ENCODE peak calls at places on chromosomes 3 and 15, in five cellular contexts. B is fibroblast of mammary gland, F is tibial artery, E is fibroblast of pulmonary artery, O is cardiac muscle cell. Z is an unnamed sample.

GRCh38 chr3:197345381-197345780 is 47.0 kb upstream of the DLG1 start:
- DNase-seq in O (no peak), B (no peak), F (no peak), E (no peak), Z (no peak)

GRCh38 chr3:42535981-42536784 is 33.7 kb downstream of the VIPR1 start:
- DNase-seq in F (peak), E (peak), O (peak), B (peak), Z (no peak)

GRCh38 chr3:23710555-23710954 is 95.2 kb upstream of the UBE2E1 start:
- DNase-seq in F (no peak), B (peak), O (no peak), E (peak), Z (no peak)

GRCh38 chr15:81859737-81860516 is 185.9 kb downstream of the MEX3B start:
- DNase-seq in E (no peak), B (no peak), F (no peak), O (no peak), Z (no peak)

GRCh38 chr15:99909914-99910313 is 176.7 kb upstream of the LYSMD4 start:
- DNase-seq in F (no peak), O (peak), B (no peak), E (no peak), Z (no peak)

GRCh38 chr15:64634020-64634419 is 141.4 kb downstream of the RBPMS2 start:
- DNase-seq in B (no peak), O (no peak), F (no peak), E (no peak), Z (no peak)

GRCh38 chr3:143207338-143207961 is 87.9 kb downstream of the CHST2 start:
- DNase-seq in O (no peak), E (peak), B (peak), F (no peak), Z (no peak)

GRCh38 chr3:197165890-197166289 is 132.5 kb downstream of the DLG1 start:
- DNase-seq in B (no peak), O (no peak), F (no peak), E (no peak), Z (no peak)

GRCh38 chr3:45227946-45228345 is 1.9 kb upstream of the TMEM158 start:
- DNase-seq in B (no peak), F (no peak), O (peak), E (no peak), Z (no peak)

GRCh38 chr3:182435860-182436259 is 357.4 kb upstream of the ATP11B start:
- DNase-seq in B (no peak), F (no peak), O (no peak), E (no peak), Z (no peak)

GRCh38 chr15:98649621-98649995 is 1.3 kb downstream of the IGF1R start:
- DNase-seq in O (peak), E (peak), B (no peak), F (no peak), Z (peak)
- TF ChIP-seq CTCF in O (peak), E (peak), B (no peak), F (peak), Z (no peak)

GRCh38 chr3:48896991-48897390 is 1.7 kb downstream of the SLC25A20 start:
- DNase-seq in F (no peak), O (no peak), B (no peak), E (no peak), Z (no peak)
- TF ChIP-seq CTCF in F (no peak), O (no peak), B (no peak), E (no peak), Z (no peak)

GRCh38 chr3:124345845-124346244 is 353.9 kb upstream of the ROPN1 start:
- DNase-seq in F (no peak), E (no peak), O (no peak), B (no peak), Z (no peak)

GRCh38 chr3:124352143-124352528 is 360.2 kb upstream of the ROPN1 start:
- DNase-seq in E (no peak), O (no peak), F (no peak), B (no peak), Z (no peak)

GRCh38 chr3:124351430-124352142 is 359.7 kb upstream of the ROPN1 start:
- DNase-seq in B (peak), F (no peak), O (peak), E (peak), Z (no peak)

GRCh38 chr3:124346487-124346886 is 354.6 kb upstream of the ROPN1 start:
- DNase-seq in O (no peak), B (no peak), F (no peak), E (no peak), Z (no peak)

GRCh38 chr3:124347418-124347817 is 355.5 kb upstream of the ROPN1 start:
- DNase-seq in O (no peak), E (no peak), B (no peak), F (no peak), Z (no peak)
- TF ChIP-seq CTCF in O (no peak), E (no peak), B (no peak), F (no peak), Z (no peak)

DNA sequence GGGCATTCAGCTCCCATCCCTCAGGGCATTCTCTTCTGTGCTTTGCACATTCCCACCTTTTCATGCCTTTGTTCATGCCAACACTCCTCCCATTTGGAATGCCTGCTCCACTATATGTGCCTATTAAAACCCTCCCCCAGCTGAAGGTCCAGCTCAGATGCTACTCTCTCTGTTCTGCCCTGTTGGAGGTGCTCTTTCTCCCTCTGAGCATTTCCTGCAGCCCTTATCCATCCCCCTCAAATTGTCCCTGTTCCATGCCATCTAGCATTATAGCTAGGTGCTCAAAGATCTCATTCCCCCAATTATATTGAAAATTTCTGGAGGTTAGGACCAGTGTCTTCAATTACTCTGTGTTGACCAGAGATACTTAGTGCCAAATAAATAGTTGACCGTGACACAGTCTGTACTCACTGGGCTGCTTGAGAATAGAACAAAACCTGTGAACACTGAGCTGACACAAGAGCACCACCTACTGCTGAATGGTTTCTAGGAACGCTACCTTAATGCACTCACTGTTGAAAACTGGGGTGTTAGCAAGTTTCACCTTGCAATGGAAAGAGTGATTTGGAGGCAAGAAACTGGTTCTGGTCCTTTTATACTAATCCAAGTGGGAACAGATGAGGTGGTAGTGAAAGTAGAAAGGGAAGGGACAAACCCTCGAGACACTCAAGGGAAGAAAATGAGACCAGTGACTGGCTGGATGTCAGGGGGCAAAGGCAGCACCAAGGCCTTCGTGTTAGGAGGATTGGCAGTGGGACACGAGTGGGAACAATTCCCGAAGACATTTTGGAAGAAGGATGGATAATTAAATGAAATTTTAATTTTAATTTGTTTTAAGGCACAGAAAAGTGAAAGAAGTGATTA is 289.8 kb upstream of the ROPN1 start:
- DNase-seq in F (no peak), E (peak), B (peak), O (peak), Z (no peak)
- TF ChIP-seq CTCF in F (peak), E (peak), B (peak), O (peak), Z (no peak)

GRCh38 chr3:37630441-37630840 is 231.2 kb upstream of the CTDSPL start:
- DNase-seq in E (no peak), O (no peak), F (no peak), B (no peak), Z (no peak)
- TF ChIP-seq CTCF in E (no peak), O (no peak), F (no peak), B (no peak), Z (no peak)

GRCh38 chr3:119524931-119525662 is 26.8 kb downstream of the TIMMDC1 start:
- DNase-seq in E (peak), F (no peak), B (peak), O (peak), Z (no peak)
- TF ChIP-seq CTCF in E (peak), F (peak), B (peak), O (peak), Z (no peak)

GRCh38 chr3:126661532-126661931 is 6.6 kb upstream of the TXNRD3 start:
- DNase-seq in E (no peak), F (no peak), O (no peak), B (no peak), Z (no peak)

GRCh38 chr3:126661965-126662364 is 7.0 kb upstream of the TXNRD3 start:
- DNase-seq in E (no peak), O (no peak), F (no peak), B (no peak), Z (no peak)

GRCh38 chr3:126657901-126658300 is 3.0 kb upstream of the TXNRD3 start:
- DNase-seq in F (no peak), O (no peak), E (no peak), B (no peak), Z (no peak)

GRCh38 chr3:126658584-126658983 is 3.7 kb upstream of the TXNRD3 start:
- DNase-seq in B (no peak), F (no peak), E (no peak), O (no peak), Z (no peak)

DNA sequence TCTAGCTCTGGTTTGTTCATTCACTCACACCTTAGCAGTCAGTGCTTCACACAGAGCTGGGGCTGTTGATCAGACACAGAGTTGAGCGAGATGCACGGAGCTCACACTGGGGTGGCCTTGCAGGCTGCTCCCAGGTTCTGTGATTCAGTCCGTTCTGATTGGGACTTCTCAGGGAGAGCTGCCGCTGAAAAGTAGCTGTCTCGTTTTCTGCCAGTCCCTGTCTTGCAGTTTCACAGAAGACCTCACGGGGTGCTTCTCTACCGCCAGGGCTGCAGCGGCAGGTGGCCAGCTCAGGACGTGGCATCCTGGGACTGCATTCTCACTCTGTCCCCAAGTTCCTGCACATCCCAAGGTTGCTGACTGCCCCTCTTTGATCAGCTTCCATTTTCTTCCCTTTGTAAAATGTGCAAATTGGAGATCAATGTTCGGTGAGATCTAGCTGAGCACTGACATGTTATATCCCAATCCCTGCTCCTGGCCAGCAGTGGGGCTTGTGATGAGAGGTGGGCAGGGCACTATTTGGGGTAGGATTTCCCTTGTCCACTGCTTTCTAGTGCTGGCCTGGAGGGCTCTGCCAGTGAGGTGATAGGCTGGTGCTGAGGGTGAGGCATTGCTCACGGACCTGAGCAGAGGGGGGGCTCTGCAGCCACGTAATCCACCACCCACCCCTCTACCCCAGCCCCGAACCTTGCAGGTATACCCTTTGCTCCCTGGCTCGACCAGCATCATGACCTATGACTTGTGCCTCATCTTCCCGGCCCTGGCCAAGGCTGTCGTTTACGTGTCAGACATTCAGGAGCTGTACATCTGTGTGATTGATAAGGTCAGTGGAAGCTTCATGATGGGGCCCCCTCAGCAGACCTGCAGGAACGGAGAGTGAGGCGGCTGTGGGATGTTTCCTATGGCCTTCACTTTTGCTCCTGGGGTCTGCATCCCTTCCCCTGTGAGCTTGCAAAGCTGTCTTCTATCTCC is 5.3 kb upstream of the TXNRD3 start:
- DNase-seq in F (no peak), O (no peak), B (peak), E (no peak), Z (no peak)
- TF ChIP-seq CTCF in F (no peak), O (peak), B (peak), E (peak), Z (no peak)

Z was measured in lower leg skin.